ENCODE peak calls at places on chromosome 19, in ten cellular contexts. G, C, R, O, S, D, J, W, F and V are unnamed samples.

GRCh38 chr19:42497492-42498226 is 30.6 kb downstream of the CEACAM1 start:
- DNase-seq in D (no peak), C (no peak), O (no peak), F (no peak), J (no peak), R (no peak), G (peak; percentile 60), S (no peak), W (no peak), V (no peak)

GRCh38 chr19:33212024-33212772 is 13.5 kb downstream of the SLC7A10 start:
- DNase-seq in O (no peak), J (no peak), R (no peak), D (no peak), G (no peak), F (no peak), S (no peak), C (no peak), W (no peak), V (no peak)

GRCh38 chr19:7516878-7517277 is 975 bp downstream of the ZNF358 start:
- DNase-seq in G (no peak), S (no peak), J (no peak), O (no peak), D (no peak), W (no peak), F (no peak), C (no peak), R (no peak), V (no peak)

GRCh38 chr19:36258028-36258875 is 43.3 kb downstream of the ZNF146 start:
- DNase-seq in O (no peak), W (no peak), R (no peak), F (no peak), J (no peak), G (no peak), D (no peak), C (no peak), S (no peak), V (no peak)

GRCh38 chr19:20247016-20247683 is 80.1 kb downstream of the ZNF486 start:
- DNase-seq in D (peak; percentile 5), J (no peak), R (no peak), S (no peak), G (peak; percentile 51), O (no peak), C (no peak), F (peak; percentile 19), W (no peak), V (no peak)

GRCh38 chr19:53993448-53993847 is 2.0 kb downstream of the CACNG6 start:
- DNase-seq in S (no peak), O (no peak), R (no peak), C (no peak), D (no peak), W (no peak), F (no peak), G (no peak), J (no peak), V (no peak)

GRCh38 chr19:8688930-8689329 is 9.7 kb downstream of the ACTL9 start:
- DNase-seq in G (no peak), W (no peak), D (no peak), R (no peak), J (no peak), S (no peak), C (no peak), O (no peak), F (no peak), V (no peak)

GRCh38 chr19:38475176-38475575 is 41.7 kb downstream of the RYR1 start:
- DNase-seq in D (no peak), R (no peak), C (no peak), W (no peak), J (no peak), S (no peak), O (peak; percentile 51), F (no peak), G (no peak), V (no peak)

GRCh38 chr19:28296506-28296905 is 916.4 kb downstream of the UQCRFS1 start:
- DNase-seq in J (no peak), C (no peak), F (no peak), D (no peak), S (no peak), O (no peak), R (no peak), G (no peak), W (no peak), V (no peak)

DNA sequence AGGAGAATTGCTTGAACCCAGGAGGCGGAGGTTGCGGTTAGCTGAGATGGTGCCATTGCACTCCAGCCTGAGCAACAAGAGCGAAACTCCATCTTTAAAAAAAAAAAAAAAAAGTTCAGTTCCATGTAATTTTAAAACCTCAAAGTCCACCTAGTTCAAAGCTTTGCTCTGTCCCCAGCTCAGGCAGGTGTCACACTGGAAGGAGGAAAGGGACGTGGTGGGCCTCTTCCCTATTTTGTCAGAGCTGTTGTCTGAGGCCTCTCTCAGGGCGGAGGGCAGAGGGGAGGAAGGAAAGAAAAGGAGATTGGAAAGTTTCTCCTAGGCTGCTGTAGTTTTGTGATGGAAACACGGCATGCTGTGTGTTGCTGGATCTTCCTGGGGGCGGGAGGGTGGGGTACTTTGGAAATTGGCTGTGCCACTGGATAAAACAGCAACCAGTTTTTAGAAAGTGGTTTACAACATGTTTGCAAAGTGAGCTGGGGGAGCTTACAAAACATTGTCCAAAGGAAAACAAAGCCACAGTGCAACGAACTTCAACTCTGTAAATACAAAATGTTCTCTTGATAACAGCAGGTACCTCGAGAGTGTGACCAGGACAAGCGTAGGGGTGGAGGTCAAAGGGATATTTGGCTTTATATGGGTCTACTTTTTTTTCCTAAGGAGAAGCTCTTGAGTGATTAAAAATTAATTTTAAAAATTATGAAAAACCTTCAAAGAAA is 2.3 kb downstream of the IGSF23 start:
- DNase-seq in R (no peak), C (no peak), W (no peak), J (no peak), S (no peak), G (no peak), O (no peak), F (no peak), D (no peak), V (no peak)
- H3K4me1 ChIP-seq in R (peaks cover 3% of the 10 kb centered on the region), C (no peaks in the 10 kb centered on the region), W (no peaks in the 10 kb centered on the region), J (no peaks in the 10 kb centered on the region), S (no peaks in the 10 kb centered on the region), G (peaks cover 17% of the 10 kb centered on the region), O (no peaks in the 10 kb centered on the region), F (no peaks in the 10 kb centered on the region), D (no peaks in the 10 kb centered on the region), V (no peaks in the 10 kb centered on the region)

GRCh38 chr19:16324384-16325160 is at the start of gene KLF2:
- DNase-seq in C (peak; percentile 99), S (peak; percentile 94), W (peak; percentile 92), O (peak; percentile 100), D (no peak), G (peak; percentile 93), R (peak; percentile 97), F (peak; percentile 81), J (peak; percentile 63), V (peak; percentile 85)

GRCh38 chr19:16325671-16326400 is 1.2 kb downstream of the KLF2 start:
- DNase-seq in O (peak; percentile 92), D (no peak), F (no peak), J (no peak), W (no peak), G (no peak), C (peak; percentile 89), R (no peak), S (peak; percentile 29), V (no peak)

GRCh38 chr19:16325161-16325527 is 518 bp downstream of the KLF2 start:
- DNase-seq in S (peak; percentile 30), F (no peak), R (no peak), W (peak; percentile 77), G (no peak), D (no peak), J (no peak), O (peak; percentile 95), C (peak; percentile 92), V (no peak)

GRCh38 chr19:16323532-16323931 is 1.1 kb upstream of the KLF2 start:
- DNase-seq in G (no peak), R (no peak), O (no peak), J (no peak), W (no peak), F (no peak), C (no peak), S (no peak), D (no peak), V (no peak)

DNA sequence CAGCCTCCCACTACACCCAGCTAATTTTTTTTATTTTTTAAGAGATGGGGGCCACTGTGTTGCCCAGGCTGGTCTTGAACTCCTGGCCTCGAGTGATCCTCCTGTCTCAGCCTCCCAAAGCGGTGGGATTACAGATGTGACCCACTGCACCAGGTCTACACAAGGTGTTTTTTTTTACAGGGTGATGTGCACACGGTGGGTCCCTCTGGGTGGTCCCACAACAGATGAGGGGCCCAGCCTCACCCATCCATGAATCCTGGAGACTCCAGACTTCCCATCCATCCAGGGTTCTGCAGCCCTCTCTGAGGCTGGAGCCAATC is 602 bp upstream of the KLF2 start:
- DNase-seq in R (no peak), D (no peak), G (no peak), O (no peak), C (no peak), W (no peak), S (no peak), J (no peak), F (no peak), V (no peak)
- TF ChIP-seq POLR2AphosphoS5 in R (no peak), D (no peak), G (no peak), O (no peak), C (no peak), W (no peak), S (no peak), J (no peak), F (no peak), V (no peak)

DNA sequence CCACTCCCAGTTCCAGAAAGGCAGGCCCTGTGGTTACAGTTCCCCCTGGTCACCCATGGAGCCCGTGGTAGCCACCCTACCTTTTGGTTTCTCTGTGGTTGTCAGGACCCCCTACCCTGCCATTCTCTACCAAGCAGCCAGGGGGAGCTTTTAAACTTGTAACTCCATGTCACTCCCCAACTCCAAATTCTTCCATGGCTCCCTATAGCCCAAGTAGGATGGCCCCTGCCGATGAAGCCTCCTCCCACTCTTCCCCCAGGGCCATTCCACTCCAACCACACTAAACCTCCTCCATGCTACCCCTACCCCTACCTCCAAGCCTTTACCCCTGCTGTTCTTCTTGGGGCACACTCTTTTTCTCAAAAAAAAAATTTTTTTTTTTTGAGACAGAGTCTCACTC is 2.2 kb downstream of the S1PR2 start:
- DNase-seq in J (no peak), O (no peak), F (no peak), S (peak; percentile 18), W (peak; percentile 69), G (no peak), R (no peak), D (no peak), C (no peak), V (no peak)
- H3K4me1 ChIP-seq in J (peaks cover 4% of the 10 kb centered on the region), O (peaks cover 26% of the 10 kb centered on the region), F (peaks cover 3% of the 10 kb centered on the region), S (peaks cover 6% of the 10 kb centered on the region), W (peaks cover 36% of the 10 kb centered on the region), G (peaks cover 47% of the 10 kb centered on the region), R (peaks cover 20% of the 10 kb centered on the region), D (no peaks in the 10 kb centered on the region), C (peaks cover 9% of the 10 kb centered on the region), V (peaks cover 9% of the 10 kb centered on the region)

DNA sequence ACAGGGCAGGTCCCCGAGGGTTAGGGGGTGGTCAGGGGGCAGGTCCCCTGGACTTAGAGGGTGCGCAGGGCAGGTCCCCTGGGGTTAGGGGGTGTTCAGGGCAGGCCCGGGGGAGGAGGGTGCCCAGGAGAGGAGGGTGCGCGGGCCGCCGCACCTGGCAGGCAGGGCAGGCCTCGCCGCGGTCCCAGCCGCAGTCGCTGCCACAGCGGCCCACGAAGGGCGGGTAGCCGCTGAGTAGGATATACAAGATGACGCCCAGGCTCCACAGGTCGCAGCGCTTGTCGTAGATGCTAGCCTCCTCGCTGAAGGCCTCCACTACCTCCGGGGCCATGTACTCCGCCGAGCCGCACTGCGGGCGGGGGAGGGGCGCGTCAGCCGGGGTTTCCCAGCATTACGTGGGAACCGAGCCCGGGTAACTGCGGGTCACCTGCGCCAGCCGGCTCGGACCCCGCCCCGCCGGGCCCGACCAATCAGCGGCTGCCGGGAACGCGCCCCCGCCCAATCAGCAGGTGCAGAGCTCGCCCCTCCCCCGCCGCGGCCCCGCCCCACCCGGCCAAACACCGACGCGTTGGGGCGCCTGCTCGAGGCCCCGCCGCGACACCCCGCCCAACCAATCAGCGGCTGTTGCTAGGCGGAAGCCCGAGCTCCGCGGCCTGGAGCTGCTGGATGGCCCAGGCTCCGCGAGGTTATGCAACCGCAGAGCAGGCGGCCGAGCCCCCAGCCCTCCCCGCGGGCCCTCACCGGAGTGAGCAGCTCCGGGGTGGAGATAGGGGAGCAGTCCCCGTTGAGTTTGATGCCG is 9.2 kb downstream of the MKNK2 start:
- DNase-seq in O (peak; percentile 100), W (peak; percentile 94), F (peak; percentile 99), C (peak; percentile 100), S (peak; percentile 83), G (peak; percentile 99), J (peak; percentile 82), D (no peak), R (peak; percentile 99), V (peak; percentile 99)
- TF ChIP-seq POLR2AphosphoS5 in O (peak; percentile 43), W (peak; percentile 63), F (peak; percentile 81), C (peak; percentile 90), S (no peak), G (peak; percentile 85), J (peak; percentile 62), D (no peak), R (peak; percentile 84), V (peak; percentile 63)